ENCODE peak calls at places on chromosomes 5 and 9, in nine cellular contexts. One of them, this sample, is unnamed.

GRCh38 chr5:88556415-88556814 is 287.8 kb upstream of the TMEM161B start:
- DNase-seq in A172: no peak
- DNase-seq in neuronal stem cell: no peak
- DNase-seq in HTR-8/SVneo: no peak
- DNase-seq in central memory CD4-positive, alpha-beta T cell: no peak
- DNase-seq in aorta: no peak
- DNase-seq in M059J: peak; percentile 78
- DNase-seq in AML-193: no peak
- DNase-seq in anterior cingulate cortex: no peak
- DNase-seq in this sample: peak; percentile 6

GRCh38 chr5:134568761-134569725 is 43.6 kb downstream of the JADE2 start:
- DNase-seq in M059J: peak; percentile 92
- DNase-seq in A172: peak; percentile 72
- DNase-seq in aorta: peak; percentile 93
- DNase-seq in central memory CD4-positive, alpha-beta T cell: no peak
- DNase-seq in anterior cingulate cortex: no peak
- DNase-seq in AML-193: no peak
- DNase-seq in HTR-8/SVneo: no peak
- DNase-seq in neuronal stem cell: no peak
- DNase-seq in this sample: peak; percentile 35

GRCh38 chr9:93028448-93029006 is 30.0 kb upstream of the SUSD3 start:
- DNase-seq in HTR-8/SVneo: no peak
- DNase-seq in A172: peak; percentile 55
- DNase-seq in M059J: no peak
- DNase-seq in anterior cingulate cortex: no peak
- DNase-seq in central memory CD4-positive, alpha-beta T cell: peak; percentile 90
- DNase-seq in AML-193: peak; percentile 87
- DNase-seq in neuronal stem cell: no peak
- DNase-seq in aorta: no peak
- DNase-seq in this sample: no peak

GRCh38 chr9:123290764-123291163 is 22.4 kb upstream of the STRBP start:
- DNase-seq in HTR-8/SVneo: no peak
- DNase-seq in A172: no peak
- DNase-seq in neuronal stem cell: no peak
- DNase-seq in aorta: no peak
- DNase-seq in anterior cingulate cortex: no peak
- DNase-seq in central memory CD4-positive, alpha-beta T cell: no peak
- DNase-seq in AML-193: no peak
- DNase-seq in M059J: no peak
- DNase-seq in this sample: no peak

GRCh38 chr5:134403951-134404350 is 7.7 kb downstream of the CDKN2AIPNL start:
- DNase-seq in A172: no peak
- DNase-seq in HTR-8/SVneo: no peak
- DNase-seq in aorta: no peak
- DNase-seq in anterior cingulate cortex: no peak
- DNase-seq in neuronal stem cell: no peak
- DNase-seq in central memory CD4-positive, alpha-beta T cell: no peak
- DNase-seq in AML-193: no peak
- DNase-seq in M059J: no peak
- DNase-seq in this sample: no peak

GRCh38 chr9:107711528-107711927 is 222.0 kb upstream of the KLF4 start:
- DNase-seq in M059J: peak; percentile 97
- DNase-seq in aorta: peak; percentile 80
- DNase-seq in central memory CD4-positive, alpha-beta T cell: no peak
- DNase-seq in neuronal stem cell: no peak
- DNase-seq in A172: peak; percentile 95
- DNase-seq in anterior cingulate cortex: no peak
- DNase-seq in AML-193: no peak
- DNase-seq in HTR-8/SVneo: peak; percentile 71
- DNase-seq in this sample: peak; percentile 93

GRCh38 chr5:53463909-53464621 is 16.4 kb upstream of the FST start:
- DNase-seq in A172: no peak
- DNase-seq in central memory CD4-positive, alpha-beta T cell: no peak
- DNase-seq in AML-193: peak; percentile 11
- DNase-seq in aorta: no peak
- DNase-seq in HTR-8/SVneo: no peak
- DNase-seq in anterior cingulate cortex: no peak
- DNase-seq in neuronal stem cell: no peak
- DNase-seq in M059J: peak; percentile 28
- DNase-seq in this sample: no peak

GRCh38 chr9:77498891-77499290 is 149.2 kb downstream of the GNA14 start:
- DNase-seq in neuronal stem cell: no peak
- DNase-seq in M059J: no peak
- DNase-seq in aorta: no peak
- DNase-seq in central memory CD4-positive, alpha-beta T cell: no peak
- DNase-seq in anterior cingulate cortex: no peak
- DNase-seq in AML-193: no peak
- DNase-seq in A172: no peak
- DNase-seq in HTR-8/SVneo: no peak
- DNase-seq in this sample: no peak

GRCh38 chr9:129139233-129139992 is 28.2 kb downstream of the PTPA start:
- DNase-seq in M059J: peak; percentile 93
- DNase-seq in A172: peak; percentile 92
- DNase-seq in anterior cingulate cortex: peak; percentile 47
- DNase-seq in HTR-8/SVneo: peak; percentile 74
- DNase-seq in central memory CD4-positive, alpha-beta T cell: peak; percentile 77
- DNase-seq in aorta: no peak
- DNase-seq in AML-193: peak; percentile 75
- DNase-seq in neuronal stem cell: peak; percentile 82
- DNase-seq in this sample: no peak

This sample was measured in Daoy.